ENCODE peak calls at places on chromosomes 1 and 21, in five cellular contexts. H is lower lobe of right lung, U is fibroblast of mammary gland, Z is tibial nerve, Q is dorsolateral prefrontal cortex. I is an unnamed sample.
A peak's percentile ranks its signal among the peaks of the same experiment; 100 is the strongest.

GRCh38 chr1:168893359-168893791 is 164.4 kb upstream of the DPT start:
- DNase-seq in Q (peak; percentile 42), U (peak; percentile 91), Z (peak; percentile 27), H (no peak), I (no peak)

GRCh38 chr1:38929476-38929875 is 12.2 kb downstream of the RHBDL2 start:
- DNase-seq in H (no peak), U (no peak), Z (no peak), Q (peak; percentile 87), I (no peak)

GRCh38 chr1:3477241-3478109 is 23.0 kb downstream of the ARHGEF16 start:
- DNase-seq in Z (no peak), Q (no peak), U (no peak), H (no peak), I (no peak)

GRCh38 chr1:116147972-116148371 is 36.8 kb downstream of the MAB21L3 start:
- DNase-seq in H (no peak), Z (no peak), U (no peak), Q (no peak), I (no peak)

GRCh38 chr1:23957096-23957495 is 2.5 kb upstream of the PNRC2 start:
- DNase-seq in Z (no peak), H (peak; percentile 58), Q (no peak), U (no peak), I (no peak)

GRCh38 chr1:91603409-91603808 is 102.8 kb downstream of the CDC7 start:
- DNase-seq in Z (no peak), U (no peak), Q (no peak), H (no peak), I (no peak)

GRCh38 chr1:155261888-155262673 is at the start of gene SCAMP3:
- DNase-seq in Q (peak; percentile 97), U (peak; percentile 99), Z (peak; percentile 97), H (peak; percentile 96), I (peak; percentile 83)

GRCh38 chr1:63320024-63320799 is 2.2 kb upstream of the FOXD3 start:
- DNase-seq in U (no peak), Z (no peak), H (no peak), Q (no peak), I (peak; percentile 43)

GRCh38 chr1:153860285-153860684 is 62.5 kb downstream of the GATAD2B start:
- DNase-seq in Z (no peak), Q (no peak), H (no peak), U (no peak), I (no peak)

GRCh38 chr21:44051462-44051941 is 39.4 kb downstream of the TRAPPC10 start:
- DNase-seq in Q (no peak), U (peak; percentile 47), Z (no peak), H (no peak), I (no peak)

GRCh38 chr1:40534589-40534988 is 3.2 kb downstream of the ZNF684 start:
- DNase-seq in Z (no peak), Q (no peak), H (no peak), U (no peak), I (no peak)

GRCh38 chr1:40530735-40531380 is 579 bp upstream of the ZNF684 start:
- DNase-seq in Q (no peak), H (no peak), Z (no peak), U (peak; percentile 41), I (no peak)

GRCh38 chr1:40532844-40533424 is 1.5 kb downstream of the ZNF684 start:
- DNase-seq in Q (no peak), U (peak; percentile 58), Z (peak; percentile 29), H (no peak), I (peak; percentile 26)

GRCh38 chr1:40532062-40532389 is 589 bp downstream of the ZNF684 start:
- DNase-seq in Q (no peak), Z (no peak), U (no peak), H (no peak), I (no peak)

GRCh38 chr1:40531381-40532061 is at the start of gene ZNF684:
- DNase-seq in H (peak; percentile 91), Z (peak; percentile 70), U (peak; percentile 92), Q (peak; percentile 93), I (peak; percentile 62)
- TF ChIP-seq CTCF in H (no peak), Z (no peak), U (no peak), Q (peak; percentile 20), I (no peak)

GRCh38 chr1:245752551-245752950 is 597.8 kb downstream of the KIF26B start:
- DNase-seq in U (no peak), Z (no peak), Q (no peak), H (no peak), I (no peak)

GRCh38 chr1:245751111-245751510 is 596.3 kb downstream of the KIF26B start:
- DNase-seq in H (no peak), U (peak; percentile 53), Z (no peak), Q (no peak), I (no peak)

GRCh38 chr1:245749053-245749452 is 594.3 kb downstream of the KIF26B start:
- DNase-seq in H (no peak), U (no peak), Z (no peak), Q (no peak), I (no peak)

GRCh38 chr1:245751671-245752070 is 596.9 kb downstream of the KIF26B start:
- DNase-seq in H (no peak), U (no peak), Z (no peak), Q (no peak), I (no peak)

GRCh38 chr1:245748246-245748645 is 593.5 kb downstream of the KIF26B start:
- DNase-seq in Z (no peak), Q (no peak), U (no peak), H (no peak), I (no peak)
- TF ChIP-seq CTCF in Z (no peak), Q (no peak), U (no peak), H (no peak), I (no peak)

GRCh38 chr1:89615676-89616598 is 17.0 kb upstream of the LRRC8C start:
- DNase-seq in U (no peak), H (no peak), Q (no peak), Z (no peak), I (no peak)
- TF ChIP-seq CTCF in U (peak; percentile 38), H (peak; percentile 48), Q (peak; percentile 48), Z (peak; percentile 32), I (peak; percentile 45)

GRCh38 chr1:28046716-28047115 is 41.7 kb downstream of the EYA3 start:
- DNase-seq in Q (no peak), Z (no peak), H (no peak), U (no peak), I (no peak)

GRCh38 chr1:28045777-28046176 is 42.6 kb downstream of the EYA3 start:
- DNase-seq in Z (no peak), H (no peak), Q (no peak), U (no peak), I (no peak)

GRCh38 chr1:28056129-28056925 is 32.1 kb downstream of the EYA3 start:
- DNase-seq in U (no peak), H (no peak), Q (no peak), Z (no peak), I (no peak)

DNA sequence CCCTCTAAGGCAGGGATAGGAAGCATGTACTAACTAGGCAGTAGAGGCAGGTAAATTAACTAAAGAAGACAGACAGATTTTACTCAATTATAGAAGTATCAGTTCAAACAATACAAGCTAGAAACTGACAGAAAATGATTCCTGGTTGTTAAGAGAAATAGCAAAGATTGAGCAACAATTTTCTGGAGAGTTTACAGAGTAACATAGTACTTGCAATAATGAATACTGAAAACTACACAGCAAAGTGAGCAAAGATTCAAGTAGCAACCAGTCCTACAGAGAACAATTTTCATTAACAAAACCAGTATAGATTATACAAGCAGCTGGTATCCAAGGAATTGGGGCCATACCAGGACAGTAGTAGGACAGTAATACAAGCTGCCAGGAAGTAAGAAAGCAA is 37.7 kb downstream of the EYA3 start:
- DNase-seq in H (no peak), U (no peak), Z (no peak), Q (no peak), I (no peak)
- TF ChIP-seq CTCF in H (no peak), U (no peak), Z (no peak), Q (no peak), I (no peak)

GRCh38 chr1:2104621-2105427 is 54.6 kb downstream of the PRKCZ start:
- DNase-seq in H (peak; percentile 87), U (no peak), Q (peak; percentile 33), Z (no peak), I (no peak)
- TF ChIP-seq CTCF in H (no peak), U (no peak), Q (no peak), Z (no peak), I (peak; percentile 19)

GRCh38 chr1:150696995-150697927 is at the start of gene GOLPH3L:
- DNase-seq in H (peak; percentile 89), Q (peak; percentile 95), U (peak; percentile 98), Z (peak; percentile 92), I (peak; percentile 77)
- TF ChIP-seq CTCF in H (peak; percentile 18), Q (peak; percentile 28), U (peak; percentile 18), Z (peak; percentile 19), I (no peak)

DNA sequence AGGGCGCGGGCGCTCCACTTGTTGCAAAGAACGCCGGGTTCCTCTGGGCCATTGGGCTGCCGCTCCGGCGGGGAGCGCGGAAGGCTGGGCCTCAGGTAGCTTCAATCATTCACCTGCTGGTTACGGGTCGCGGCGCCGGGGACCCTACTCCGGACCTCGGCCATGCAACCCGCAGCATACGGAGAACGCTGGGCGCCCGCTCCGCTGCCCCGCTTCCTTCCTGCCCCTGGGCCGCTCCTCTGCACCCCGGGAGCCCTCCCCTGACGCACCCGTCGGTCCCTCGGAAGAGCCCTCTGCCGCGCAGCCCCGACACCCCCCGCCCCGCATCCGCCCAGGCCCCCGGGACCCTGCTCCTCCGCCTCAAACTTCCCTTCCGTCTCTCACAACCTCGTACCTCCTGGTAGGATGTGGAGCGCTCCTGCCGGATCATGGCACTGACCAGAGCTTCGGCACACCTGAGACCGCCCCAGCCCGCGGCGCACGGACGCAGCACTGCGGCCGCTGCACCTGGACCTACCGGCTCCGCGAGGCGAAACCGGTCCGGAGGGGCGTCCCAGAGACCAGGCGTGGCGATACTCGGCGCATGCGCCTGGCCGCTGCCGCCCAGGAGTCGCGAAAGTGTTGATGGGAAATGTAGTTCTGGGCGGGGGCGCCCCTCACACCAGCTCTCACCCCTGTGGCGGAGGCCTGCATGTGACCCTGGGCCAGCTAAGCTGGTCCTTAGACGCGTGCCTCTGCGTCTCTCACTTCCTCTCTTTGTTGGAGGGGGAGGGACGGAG is at the start of gene PACC1:
- DNase-seq in Q (peak; percentile 92), Z (peak; percentile 76), H (peak; percentile 94), U (peak; percentile 79), I (peak; percentile 89)
- TF ChIP-seq CTCF in Q (no peak), Z (no peak), H (no peak), U (no peak), I (no peak)